ENCODE peak calls at places on chromosomes 11 and 22, in four cellular contexts. W, U, Q and M are unnamed samples.

GRCh38 chr22:37804886-37805857 is 2.6 kb upstream of the GCAT start:
- DNase-seq in W (peak), U (peak), Q (peak), M (peak)

GRCh38 chr11:36008576-36008975 is 64.7 kb downstream of the LDLRAD3 start:
- DNase-seq in W (no peak), U (no peak), Q (no peak), M (no peak)

GRCh38 chr11:62976109-62976508 is 8.7 kb downstream of the SLC22A6 start:
- DNase-seq in W (no peak), U (no peak), Q (no peak), M (no peak)

GRCh38 chr11:123159146-123159857 is 35.7 kb downstream of the CLMP start:
- DNase-seq in W (no peak), U (peak), Q (no peak), M (no peak)

GRCh38 chr11:85815186-85815911 is 4.4 kb upstream of the SYTL2 start:
- DNase-seq in W (no peak), U (no peak), Q (no peak), M (no peak)

GRCh38 chr11:120212926-120213325 is 2.1 kb downstream of the OAF start:
- DNase-seq in W (no peak), U (no peak), Q (no peak), M (no peak)

GRCh38 chr11:95556342-95557151 is 233.0 kb downstream of the FAM76B start:
- DNase-seq in W (no peak), U (no peak), Q (no peak), M (no peak)

GRCh38 chr11:74932169-74932568 is 16.7 kb downstream of the XRRA1 start:
- DNase-seq in W (no peak), U (no peak), Q (no peak), M (no peak)

GRCh38 chr11:133239530-133239929 is 292.8 kb downstream of the OPCML start:
- DNase-seq in W (no peak), U (no peak), Q (no peak), M (no peak)

GRCh38 chr22:19766506-19767426 is 6.2 kb downstream of the TBX1 start:
- DNase-seq in W (no peak), U (peak), Q (peak), M (no peak)

GRCh38 chr11:106156290-106156937 is 79.0 kb downstream of the AASDHPPT start:
- DNase-seq in W (no peak), U (peak), Q (no peak), M (no peak)

GRCh38 chr11:99548264-99548663 is 527.5 kb downstream of the CNTN5 start:
- DNase-seq in W (no peak), U (no peak), Q (no peak), M (no peak)

GRCh38 chr22:26330971-26331625 is 98.0 kb upstream of the ASPHD2 start:
- DNase-seq in W (peak), U (peak), Q (peak), M (peak)

GRCh38 chr11:16191212-16191851 is 165.0 kb downstream of the SOX6 start:
- DNase-seq in W (no peak), U (no peak), Q (no peak), M (no peak)
- TF ChIP-seq CTCF in W (no peak), U (no peak), Q (no peak), M (no peak)

GRCh38 chr11:40722179-40722795 is 737.2 kb downstream of the LRRC4C start:
- DNase-seq in W (no peak), U (no peak), Q (no peak), M (no peak)
- TF ChIP-seq CTCF in W (peak), U (no peak), Q (no peak), M (no peak)

DNA sequence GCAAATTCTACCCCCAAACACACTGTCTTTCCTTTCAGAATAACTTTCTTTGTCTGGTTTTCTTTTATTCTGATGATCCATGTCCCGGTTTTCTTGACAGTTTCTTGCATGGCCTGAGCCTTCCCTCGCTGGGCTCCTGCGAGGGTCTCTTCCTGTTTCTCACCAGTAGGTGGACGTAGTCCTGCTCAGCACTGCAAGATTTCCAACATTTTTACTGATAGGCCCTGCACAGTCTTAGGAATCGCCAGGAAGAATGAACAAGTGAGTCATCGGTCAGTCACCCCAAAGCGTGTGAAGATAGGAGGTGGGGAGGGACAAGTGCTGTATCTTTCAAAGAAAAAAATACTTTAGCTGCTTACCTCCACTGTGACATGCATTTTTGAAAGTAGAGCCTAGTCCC is 16.9 kb upstream of the KIRREL3 start:
- DNase-seq in W (no peak), U (no peak), Q (no peak), M (no peak)
- TF ChIP-seq CTCF in W (no peak), U (no peak), Q (no peak), M (no peak)

GRCh38 chr11:121968638-121969037 is 147.4 kb downstream of the BLID start:
- DNase-seq in W (no peak), U (no peak), Q (no peak), M (no peak)

GRCh38 chr11:121961228-121961860 is 154.7 kb downstream of the BLID start:
- DNase-seq in W (no peak), U (no peak), Q (no peak), M (no peak)

GRCh38 chr11:121965330-121965729 is 150.7 kb downstream of the BLID start:
- DNase-seq in W (no peak), U (no peak), Q (no peak), M (no peak)

GRCh38 chr11:121967131-121967689 is 148.8 kb downstream of the BLID start:
- DNase-seq in W (no peak), U (no peak), Q (no peak), M (no peak)

GRCh38 chr11:121964591-121964990 is 151.4 kb downstream of the BLID start:
- DNase-seq in W (no peak), U (no peak), Q (no peak), M (no peak)
- TF ChIP-seq CTCF in W (no peak), U (no peak), Q (no peak), M (no peak)